ENCODE peak calls at places on chromosomes 12 and 14, in seven cellular contexts. U is GF-D8; G is stimulated activated CD8-positive, alpha-beta memory T cell treated with anti-CD3 and anti-CD28 coated beads, Interleukin-2, amount 100 ng/mL, for 1 hour; S is endothelial cell; Z is foreskin keratinocyte; E is MCF 10A; C is endodermal cell. V is an unnamed sample.

GRCh38 chr12:11705010-11705409 is 55.5 kb downstream of the ETV6 start:
- DNase-seq in U (no peak), G (no peak), S (no peak), Z (peak), E (peak), C (no peak), V (no peak)

GRCh38 chr12:93039062-93039461 is 110.0 kb upstream of the EEA1 start:
- DNase-seq in U (no peak), G (no peak), S (no peak), Z (no peak), E (peak), C (no peak), V (no peak)

GRCh38 chr14:100617715-100618693 is 30.8 kb upstream of the BEGAIN start:
- DNase-seq in U (peak), G (no peak), S (no peak), Z (no peak), E (no peak), C (peak), V (no peak)

GRCh38 chr14:22667881-22668280 is 23.7 kb upstream of the OR6J1 start:
- DNase-seq in U (no peak), G (no peak), S (no peak), Z (no peak), E (no peak), C (no peak), V (no peak)

GRCh38 chr12:125794401-125794800 is 729.2 kb downstream of the AACS start:
- DNase-seq in U (no peak), G (no peak), S (no peak), Z (no peak), E (peak), C (no peak), V (no peak)

GRCh38 chr12:82351390-82351789 is 6.8 kb downstream of the CCDC59 start:
- DNase-seq in U (no peak), G (no peak), S (no peak), Z (no peak), E (no peak), C (no peak), V (no peak)

GRCh38 chr14:95121911-95122696 is 35.2 kb downstream of the DICER1 start:
- DNase-seq in U (no peak), G (no peak), S (no peak), Z (no peak), E (no peak), C (no peak), V (no peak)

GRCh38 chr14:68891851-68892660 is 87.0 kb downstream of the ACTN1 start:
- DNase-seq in U (no peak), G (no peak), S (no peak), Z (no peak), E (no peak), C (no peak), V (no peak)

GRCh38 chr12:52215587-52216031 is 17.4 kb upstream of the KRT7 start:
- DNase-seq in U (no peak), G (no peak), S (no peak), Z (peak), E (peak), C (peak), V (no peak)

GRCh38 chr14:60646202-60646886 is 2.9 kb downstream of the SIX1 start:
- DNase-seq in U (no peak), G (no peak), S (peak), Z (no peak), E (no peak), C (peak), V (no peak)

GRCh38 chr14:21768116-21768874 is 94.7 kb upstream of the OR4E1 start:
- DNase-seq in U (no peak), G (no peak), S (no peak), Z (no peak), E (peak), C (peak), V (no peak)

GRCh38 chr12:6834254-6834653 is 6.0 kb downstream of the P3H3 start:
- DNase-seq in U (no peak), G (no peak), S (no peak), Z (no peak), E (no peak), C (no peak), V (no peak)

GRCh38 chr12:63915105-63915830 is 70.8 kb downstream of the SRGAP1 start:
- DNase-seq in U (no peak), G (no peak), S (no peak), Z (peak), E (peak), C (no peak), V (no peak)

GRCh38 chr14:92759300-92759678 is 10.9 kb upstream of the LGMN start:
- DNase-seq in U (no peak), G (no peak), S (no peak), Z (no peak), E (peak), C (peak), V (no peak)

GRCh38 chr14:71497645-71498086 is 434.6 kb upstream of the RGS6 start:
- DNase-seq in U (no peak), G (no peak), S (no peak), Z (peak), E (peak), C (no peak), V (peak)

GRCh38 chr14:22391908-22392307 is 197.1 kb downstream of the DAD1 start:
- DNase-seq in U (peak), G (no peak), S (peak), Z (peak), E (peak), C (peak), V (peak)

GRCh38 chr12:75834591-75834990 is 197.0 kb downstream of the PHLDA1 start:
- DNase-seq in U (no peak), G (no peak), S (no peak), Z (no peak), E (no peak), C (no peak), V (no peak)

GRCh38 chr14:91250912-91251311 is 6.4 kb upstream of the GPR68 start:
- DNase-seq in U (no peak), G (no peak), S (no peak), Z (no peak), E (no peak), C (no peak), V (no peak)

GRCh38 chr12:111410229-111411186 is 4.8 kb downstream of the SH2B3 start:
- DNase-seq in U (no peak), G (no peak), S (no peak), Z (no peak), E (no peak), C (peak), V (no peak)

GRCh38 chr14:104477804-104478375 is 101.7 kb upstream of the C14orf180 start:
- DNase-seq in U (no peak), G (no peak), S (no peak), Z (no peak), E (no peak), C (no peak), V (no peak)

GRCh38 chr14:85296466-85297210 is 233.3 kb upstream of the FLRT2 start:
- DNase-seq in U (no peak), G (no peak), S (no peak), Z (peak), E (peak), C (no peak), V (no peak)

GRCh38 chr12:27618836-27619235 is 77.4 kb upstream of the REP15 start:
- DNase-seq in U (no peak), G (no peak), S (no peak), Z (no peak), E (no peak), C (no peak), V (no peak)

GRCh38 chr14:90384543-90384911 is 12.3 kb upstream of the CALM1 start:
- DNase-seq in U (no peak), G (no peak), S (no peak), Z (no peak), E (no peak), C (no peak), V (no peak)

GRCh38 chr12:47222960-47223847 is 143.4 kb upstream of the AMIGO2 start:
- DNase-seq in U (no peak), G (no peak), S (peak), Z (no peak), E (no peak), C (peak), V (no peak)

GRCh38 chr12:121637231-121637914 is 11.0 kb downstream of the ORAI1 start:
- DNase-seq in U (peak), G (peak), S (no peak), Z (no peak), E (no peak), C (peak), V (peak)

GRCh38 chr12:71780207-71780822 is 25.7 kb downstream of the RAB21 start:
- DNase-seq in U (peak), G (no peak), S (peak), Z (no peak), E (peak), C (peak), V (no peak)

GRCh38 chr14:32933943-32934890 is 4.5 kb upstream of the NPAS3 start:
- DNase-seq in U (no peak), G (no peak), S (peak), Z (no peak), E (no peak), C (peak), V (no peak)

GRCh38 chr14:22824711-22825359 is 4.9 kb upstream of the MRPL52 start:
- DNase-seq in U (peak), G (no peak), S (no peak), Z (peak), E (peak), C (no peak), V (no peak)

GRCh38 chr14:97331526-97331925 is 534.3 kb downstream of the VRK1 start:
- DNase-seq in U (no peak), G (no peak), S (no peak), Z (no peak), E (no peak), C (no peak), V (no peak)

GRCh38 chr14:100313464-100314230 is 7.4 kb upstream of the SLC25A29 start:
- DNase-seq in U (no peak), G (no peak), S (no peak), Z (no peak), E (no peak), C (no peak), V (no peak)

GRCh38 chr12:101552277-101552676 is 42.5 kb upstream of the MYBPC1 start:
- DNase-seq in U (no peak), G (no peak), S (no peak), Z (no peak), E (peak), C (peak), V (no peak)